ENCODE peak calls at places on chromosomes 4 and X, in ten cellular contexts. S is mucosa of descending colon, U is colonic mucosa, L is lower leg skin, B is GM12865, X is AG09309, Y is GM23338, N is esophagus squamous epithelium, M is fibroblast of mammary gland, R is mammary epithelial cell. D is an unnamed sample.

GRCh38 chrX:67636532-67636931 is 92.7 kb downstream of the AR start:
- DNase-seq in S (no peak), U (no peak), L (no peak), B (no peak), X (no peak), Y (peak; percentile 21), N (no peak), M (peak; percentile 37), R (no peak), D (no peak)

GRCh38 chr4:87260477-87260876 is 40.1 kb upstream of the KLHL8 start:
- DNase-seq in S (no peak), U (no peak), L (no peak), B (no peak), X (no peak), Y (no peak), N (no peak), M (no peak), R (no peak), D (peak; percentile 13)

GRCh38 chr4:73438048-73438447 is 2.0 kb downstream of the AFP start:
- DNase-seq in S (no peak), U (no peak), L (no peak), B (no peak), X (no peak), Y (no peak), N (no peak), M (no peak), R (no peak), D (no peak)

GRCh38 chrX:34638116-34638515 is 19.0 kb downstream of the TMEM47 start:
- DNase-seq in S (peak; percentile 53), U (no peak), L (no peak), B (peak; percentile 11), X (no peak), Y (peak; percentile 51), N (no peak), M (peak; percentile 64), R (no peak), D (peak; percentile 41)

GRCh38 chr4:65007841-65008439 is 598.7 kb upstream of the TECRL start:
- DNase-seq in S (peak; percentile 5), U (no peak), L (no peak), B (peak; percentile 41), X (peak; percentile 2), Y (peak; percentile 87), N (no peak), M (peak; percentile 40), R (peak; percentile 23), D (peak; percentile 64)

GRCh38 chr4:73740353-73740778 is at the start of gene CXCL8:
- DNase-seq in S (peak; percentile 84), U (peak; percentile 87), L (peak; percentile 88), B (no peak), X (peak; percentile 44), Y (peak; percentile 7), N (no peak), M (peak; percentile 88), R (peak; percentile 96), D (peak; percentile 94)

GRCh38 chr4:163976588-163976987 is 482.1 kb downstream of the TMA16 start:
- DNase-seq in S (no peak), U (no peak), L (no peak), B (no peak), X (no peak), Y (no peak), N (no peak), M (no peak), R (no peak), D (no peak)

GRCh38 chr4:186128842-186129241 is 24.3 kb downstream of the FAM149A start:
- DNase-seq in S (no peak), U (no peak), L (no peak), B (no peak), X (no peak), Y (no peak), N (no peak), M (no peak), R (no peak), D (no peak)

GRCh38 chr4:169267070-169267469 is 3.7 kb downstream of the SH3RF1 start:
- DNase-seq in S (no peak), U (no peak), L (no peak), B (no peak), X (no peak), Y (peak; percentile 54), N (no peak), M (no peak), R (no peak), D (no peak)

GRCh38 chrX:1582686-1583437 is 8.5 kb upstream of the AKAP17A start:
- DNase-seq in S (no peak), U (no peak), L (no peak), B (peak; percentile 83), X (no peak), Y (peak; percentile 26), N (no peak), M (peak; percentile 18), R (peak; percentile 52), D (peak; percentile 76)

GRCh38 chr4:155616112-155616511 is 50.5 kb upstream of the GUCY1A1 start:
- DNase-seq in S (no peak), U (no peak), L (no peak), B (no peak), X (no peak), Y (no peak), N (no peak), M (no peak), R (no peak), D (no peak)

GRCh38 chr4:98613453-98614075 is 44.8 kb downstream of the TSPAN5 start:
- DNase-seq in S (no peak), U (no peak), L (no peak), B (no peak), X (no peak), Y (no peak), N (no peak), M (peak; percentile 25), R (no peak), D (no peak)

GRCh38 chr4:123362103-123362502 is 34.5 kb upstream of the SPRY1 start:
- DNase-seq in S (no peak), U (no peak), L (no peak), B (no peak), X (no peak), Y (no peak), N (no peak), M (no peak), R (no peak), D (no peak)

GRCh38 chrX:150489359-150490015 is 78.9 kb upstream of the MTM1 start:
- DNase-seq in S (no peak), U (no peak), L (no peak), B (no peak), X (no peak), Y (peak; percentile 4), N (no peak), M (no peak), R (no peak), D (no peak)

DNA sequence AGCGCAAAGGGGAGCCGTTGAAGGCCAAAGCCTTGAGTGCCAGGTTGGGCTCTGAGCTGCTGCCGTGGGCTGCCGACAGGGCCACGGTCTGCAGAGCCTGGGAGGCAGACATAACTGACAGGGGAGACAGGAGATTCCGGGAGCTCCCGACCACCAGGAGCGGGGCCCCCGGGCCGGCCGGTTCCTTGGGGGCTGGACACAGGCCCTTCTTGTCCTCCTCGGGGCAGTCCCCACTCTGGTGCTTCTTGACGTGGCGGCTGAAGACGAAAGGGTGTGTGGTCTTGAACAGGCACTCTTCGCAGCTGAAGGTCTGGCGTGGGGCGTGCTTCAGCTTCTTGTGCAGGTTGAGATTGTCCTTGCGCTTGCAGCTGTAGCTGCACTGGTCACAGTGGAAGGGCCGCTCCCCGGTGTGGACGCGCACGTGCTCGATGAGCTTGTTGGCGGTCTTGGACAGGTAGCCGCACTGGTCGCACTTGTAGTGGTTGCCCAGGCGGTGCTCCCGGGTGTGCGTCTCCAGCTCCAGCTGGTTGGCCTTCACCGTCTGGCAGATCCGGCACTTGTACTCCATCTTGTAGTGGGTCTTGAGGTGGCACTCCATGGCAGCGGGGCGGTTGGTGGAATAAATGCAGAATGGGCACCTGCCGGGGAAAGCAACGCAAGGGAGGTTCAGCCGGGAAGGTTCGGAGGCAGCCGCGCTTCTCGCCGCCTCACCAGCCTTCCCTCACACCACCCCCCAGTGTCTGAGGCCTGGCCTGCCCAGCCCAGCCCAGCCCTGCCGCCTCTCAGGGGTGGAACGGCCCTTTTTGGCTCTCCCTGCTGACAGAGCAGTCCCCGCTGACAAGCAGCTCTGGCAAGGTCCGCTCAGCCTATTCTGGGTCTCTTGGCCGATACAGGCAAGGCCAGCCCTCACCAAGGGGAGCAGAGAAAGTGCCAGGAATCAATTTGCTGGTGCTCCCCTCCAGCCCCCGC is 81.3 kb downstream of the C4orf51 start:
- DNase-seq in S (no peak), U (no peak), L (no peak), B (no peak), X (no peak), Y (no peak), N (no peak), M (no peak), R (no peak), D (no peak)
- H3K4me3 ChIP-seq in S (no peak overlapping the region), U (no peak overlapping the region), L (no peak overlapping the region), B (no peak overlapping the region), X (no peak overlapping the region), Y (no peak overlapping the region), N (no peak overlapping the region), M (no peak overlapping the region), R (no peak overlapping the region), D (no peak overlapping the region)

GRCh38 chr4:21134994-21135393 is 434.7 kb downstream of the PACRGL start:
- DNase-seq in S (peak; percentile 23), U (no peak), L (no peak), B (peak; percentile 5), X (no peak), Y (peak; percentile 65), N (no peak), M (peak; percentile 31), R (peak; percentile 29), D (peak; percentile 60)
- TF ChIP-seq CTCF in S (no peak), U (peak; percentile 33), L (no peak), B (peak; percentile 1), X (no peak), Y (peak; percentile 62), N (no peak), M (peak; percentile 1), R (peak; percentile 56), D (peak; percentile 31)

DNA sequence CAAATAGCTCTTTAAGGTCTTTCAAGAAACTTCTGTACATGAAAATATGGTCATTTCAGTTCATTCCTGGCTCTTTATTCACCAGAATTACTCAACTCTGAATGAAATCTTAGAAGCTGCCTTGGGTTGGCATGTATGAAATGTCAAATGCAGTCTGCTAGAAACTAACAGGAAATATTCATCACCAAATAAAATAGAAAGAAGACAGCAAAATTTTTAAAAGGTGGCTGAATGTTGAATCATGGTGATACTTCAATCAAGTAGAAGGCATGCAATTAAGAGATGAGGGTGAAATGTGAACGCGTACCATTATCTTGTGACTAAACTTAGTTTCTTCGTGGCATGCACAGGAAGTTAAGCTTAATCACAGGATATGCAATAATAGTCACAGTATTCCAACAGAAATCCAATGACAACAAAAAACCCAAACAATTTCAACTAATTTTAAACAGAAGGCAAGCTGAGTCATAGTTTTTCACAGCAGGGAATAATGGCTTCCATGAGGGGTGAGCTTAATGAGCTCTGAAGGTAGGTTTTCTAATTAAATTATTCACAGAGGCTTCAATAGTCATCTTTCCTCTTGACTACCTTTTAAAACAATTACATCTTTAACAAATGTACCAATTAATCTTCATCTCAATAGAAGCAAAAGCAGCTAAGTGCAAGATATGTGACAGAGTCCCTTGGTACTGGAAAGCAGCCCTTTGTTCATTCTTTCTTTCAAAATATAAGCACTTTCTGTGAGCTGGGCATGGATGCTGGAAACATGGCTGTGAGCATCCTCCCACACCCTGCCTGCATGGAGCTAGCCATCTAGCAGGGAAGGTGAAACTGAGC is 44.5 kb downstream of the SCFD2 start:
- DNase-seq in S (no peak), U (no peak), L (no peak), B (no peak), X (peak; percentile 94), Y (peak; percentile 4), N (no peak), M (peak; percentile 89), R (peak; percentile 61), D (peak; percentile 64)
- H3K4me3 ChIP-seq in S (no peak overlapping the region), U (no peak overlapping the region), L (no peak overlapping the region), B (no peak overlapping the region), X (no peak overlapping the region), Y (no peak overlapping the region), N (no peak overlapping the region), M (peak overlapping the region; percentile 23), R (no peak overlapping the region), D (no peak overlapping the region)

GRCh38 chr4:120809518-120809917 is 113.0 kb downstream of the PRDM5 start:
- DNase-seq in S (no peak), U (no peak), L (no peak), B (no peak), X (no peak), Y (no peak), N (no peak), M (no peak), R (no peak), D (no peak)
- TF ChIP-seq CTCF in S (no peak), U (no peak), L (no peak), B (peak; percentile 53), X (peak; percentile 29), Y (no peak), N (no peak), M (peak; percentile 48), R (peak; percentile 52), D (peak; percentile 32)

D was measured in epithelial cell of esophagus.